ENCODE peak calls at places on chromosomes 7 and 10, in five cellular contexts. W is NCI-H146, I is NCI-H774, V is left cardiac atrium, L is GM04503. A is an unnamed sample.

GRCh38 chr7:112420236-112420945 is 29.9 kb upstream of the IFRD1 start:
- DNase-seq in W (peak; percentile 90), I (no peak), V (no peak), L (no peak), A (no peak)

GRCh38 chr7:492714-493065 is 27.0 kb downstream of the PDGFA start:
- DNase-seq in W (no peak), I (no peak), V (peak; percentile 25), L (no peak), A (peak; percentile 85)

GRCh38 chr7:148191391-148192076 is 399.0 kb upstream of the C7orf33 start:
- DNase-seq in W (no peak), I (peak; percentile 4), V (no peak), L (no peak), A (peak; percentile 78)

GRCh38 chr7:99375070-99375807 is 709 bp downstream of the ARPC1B start:
- DNase-seq in W (peak; percentile 62), I (peak; percentile 61), V (peak; percentile 85), L (no peak), A (no peak)

GRCh38 chr7:93150200-93150835 is 2.1 kb upstream of the SAMD9L start:
- DNase-seq in W (no peak), I (no peak), V (no peak), L (no peak), A (no peak)

GRCh38 chr7:138565071-138565450 is 105.0 kb downstream of the TRIM24 start:
- DNase-seq in W (no peak), I (no peak), V (no peak), L (no peak), A (no peak)

GRCh38 chr10:43944742-43945730 is 296.4 kb upstream of the ZNF32 start:
- DNase-seq in W (no peak), I (no peak), V (no peak), L (no peak), A (no peak)

GRCh38 chr7:138864667-138865066 is 66.7 kb upstream of the ATP6V0A4 start:
- DNase-seq in W (no peak), I (no peak), V (no peak), L (peak; percentile 56), A (no peak)

GRCh38 chr10:3936422-3937040 is 151.5 kb upstream of the KLF6 start:
- DNase-seq in W (no peak), I (no peak), V (no peak), L (no peak), A (no peak)

GRCh38 chr7:103551006-103551405 is 105.0 kb upstream of the SLC26A5 start:
- DNase-seq in W (no peak), I (no peak), V (no peak), L (no peak), A (no peak)

GRCh38 chr7:155816996-155817395 is 4.7 kb upstream of the SHH start:
- DNase-seq in W (no peak), I (no peak), V (no peak), L (no peak), A (no peak)

GRCh38 chr10:4141471-4141870 is 356.5 kb upstream of the KLF6 start:
- DNase-seq in W (no peak), I (no peak), V (no peak), L (no peak), A (no peak)

GRCh38 chr7:99469381-99470065 is 3.2 kb upstream of the ZNF789 start:
- DNase-seq in W (no peak), I (no peak), V (peak; percentile 13), L (no peak), A (no peak)

GRCh38 chr7:72321637-72322036 is 90.5 kb downstream of the CALN1 start:
- DNase-seq in W (no peak), I (no peak), V (no peak), L (no peak), A (no peak)

GRCh38 chr10:62681211-62681940 is 123.1 kb upstream of the ADO start:
- DNase-seq in W (no peak), I (no peak), V (no peak), L (no peak), A (no peak)

GRCh38 chr10:63266337-63267327 is 133.5 kb downstream of the NRBF2 start:
- DNase-seq in W (no peak), I (no peak), V (no peak), L (no peak), A (no peak)

GRCh38 chr10:118812393-118812740 is 57.6 kb upstream of the CACUL1 start:
- DNase-seq in W (no peak), I (no peak), V (no peak), L (no peak), A (no peak)

GRCh38 chr10:97217299-97217698 is 31.5 kb upstream of the SLIT1 start:
- DNase-seq in W (no peak), I (no peak), V (no peak), L (no peak), A (no peak)

GRCh38 chr10:113087082-113088029 is 137.3 kb downstream of the TCF7L2 start:
- DNase-seq in W (no peak), I (no peak), V (peak; percentile 76), L (peak; percentile 99), A (no peak)

GRCh38 chr7:15687645-15688025 is 1.2 kb upstream of the MEOX2 start:
- DNase-seq in W (no peak), I (no peak), V (peak; percentile 33), L (no peak), A (no peak)

GRCh38 chr10:23157691-23158369 is 34.3 kb upstream of the PTF1A start:
- DNase-seq in W (peak; percentile 55), I (peak; percentile 49), V (no peak), L (no peak), A (peak; percentile 29)

GRCh38 chr10:103479135-103479534 is at the start of gene CALHM3:
- DNase-seq in W (no peak), I (no peak), V (no peak), L (no peak), A (no peak)

GRCh38 chr7:151166629-151167196 is 781 bp downstream of the GBX1 start:
- DNase-seq in W (no peak), I (no peak), V (no peak), L (no peak), A (no peak)

GRCh38 chr10:131657985-131658330 is 242.8 kb upstream of the PPP2R2D start:
- DNase-seq in W (no peak), I (no peak), V (no peak), L (no peak), A (no peak)

GRCh38 chr10:27019827-27020226 is 80.5 kb downstream of the ANKRD26 start:
- DNase-seq in W (no peak), I (no peak), V (no peak), L (no peak), A (no peak)

GRCh38 chr7:4962872-4963775 is 4.1 kb upstream of the MMD2 start:
- DNase-seq in W (no peak), I (no peak), V (no peak), L (no peak), A (peak; percentile 13)

GRCh38 chr7:108103566-108104298 is 26.4 kb downstream of the LAMB4 start:
- DNase-seq in W (no peak), I (no peak), V (no peak), L (no peak), A (no peak)

GRCh38 chr7:137953692-137954470 is 48.0 kb downstream of the CREB3L2 start:
- DNase-seq in W (peak; percentile 28), I (peak; percentile 26), V (no peak), L (no peak), A (no peak)